ENCODE peak calls at places on chromosomes 2 and 18, in eight cellular contexts. Y is testis, P is GM12865, X is RWPE1, O is natural killer cell, Z is stomach, V is foreskin keratinocyte, E is heart right ventricle. C is an unnamed sample.

GRCh38 chr2:60498176-60499081 is 55.0 kb downstream of the BCL11A start:
- DNase-seq in Y (no peak), P (peak; percentile 18), X (no peak), O (no peak), Z (no peak), V (no peak), E (no peak), C (peak; percentile 17)

GRCh38 chr2:185208261-185208660 is 530.3 kb upstream of the FSIP2 start:
- DNase-seq in Y (no peak), P (peak; percentile 27), X (peak; percentile 8), O (no peak), Z (peak; percentile 29), V (peak; percentile 44), E (no peak), C (peak; percentile 10)

GRCh38 chr2:239033801-239034560 is 186.1 kb downstream of the TWIST2 start:
- DNase-seq in Y (no peak), P (no peak), X (no peak), O (no peak), Z (no peak), V (peak; percentile 13), E (no peak), C (no peak)

GRCh38 chr2:232336241-232336736 is 42.3 kb upstream of the ALPP start:
- DNase-seq in Y (peak; percentile 10), P (no peak), X (no peak), O (no peak), Z (peak; percentile 21), V (no peak), E (no peak), C (no peak)

GRCh38 chr2:189086710-189087109 is 92.9 kb downstream of the COL5A2 start:
- DNase-seq in Y (no peak), P (no peak), X (peak; percentile 2), O (no peak), Z (no peak), V (peak; percentile 58), E (no peak), C (no peak)

GRCh38 chr2:188527110-188527509 is 235.4 kb downstream of the GULP1 start:
- DNase-seq in Y (no peak), P (no peak), X (no peak), O (no peak), Z (no peak), V (no peak), E (no peak), C (no peak)

GRCh38 chr18:79945118-79946042 is 6.1 kb downstream of the SLC66A2 start:
- DNase-seq in Y (peak; percentile 12), P (peak; percentile 54), X (no peak), O (no peak), Z (peak; percentile 20), V (no peak), E (no peak), C (no peak)

GRCh38 chr2:238635637-238636036 is 208.9 kb downstream of the ASB1 start:
- DNase-seq in Y (no peak), P (no peak), X (no peak), O (no peak), Z (no peak), V (no peak), E (no peak), C (no peak)

GRCh38 chr2:182924311-182924710 is 57.9 kb upstream of the FRZB start:
- DNase-seq in Y (no peak), P (no peak), X (no peak), O (no peak), Z (no peak), V (no peak), E (no peak), C (no peak)

DNA sequence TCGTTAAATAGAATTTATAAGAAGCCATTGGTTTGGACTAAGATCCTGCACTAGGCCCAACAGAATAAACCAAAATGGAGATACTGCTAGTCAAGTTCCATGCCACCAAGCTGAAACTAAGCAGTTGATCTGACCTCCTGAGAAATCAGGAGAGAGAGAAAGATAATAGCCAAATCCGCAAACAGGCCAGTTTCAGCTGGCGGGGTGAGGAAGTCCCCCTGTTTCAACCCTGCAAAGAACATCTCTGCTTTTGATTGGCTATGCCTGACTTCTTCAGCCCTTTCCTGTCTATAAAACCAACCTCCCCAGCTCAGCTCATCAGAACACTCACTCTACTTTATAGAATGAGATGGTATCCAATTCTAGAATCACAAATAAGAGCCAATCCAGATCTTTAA is 543.3 kb upstream of the ID2 start:
- DNase-seq in Y (no peak), P (no peak), X (no peak), O (no peak), Z (no peak), V (no peak), E (no peak), C (no peak)
- TF ChIP-seq CTCF in Y (no peak), P (no peak), X (no peak), O (no peak), Z (no peak), V (no peak), E (no peak), C (no peak)

GRCh38 chr2:236974752-236975151 is 110.9 kb upstream of the COPS8 start:
- DNase-seq in Y (no peak), P (peak; percentile 4), X (no peak), O (no peak), Z (no peak), V (no peak), E (no peak), C (no peak)

GRCh38 chr2:236971919-236972381 is 113.7 kb upstream of the COPS8 start:
- DNase-seq in Y (no peak), P (no peak), X (no peak), O (no peak), Z (no peak), V (no peak), E (no peak), C (no peak)

GRCh38 chr2:236974206-236974605 is 111.5 kb upstream of the COPS8 start:
- DNase-seq in Y (no peak), P (no peak), X (no peak), O (no peak), Z (no peak), V (no peak), E (no peak), C (no peak)

GRCh38 chr2:236971131-236971850 is 114.4 kb upstream of the COPS8 start:
- DNase-seq in Y (no peak), P (no peak), X (no peak), O (no peak), Z (peak; percentile 25), V (no peak), E (no peak), C (no peak)

GRCh38 chr2:236972491-236973379 is 113.0 kb upstream of the COPS8 start:
- DNase-seq in Y (no peak), P (no peak), X (peak; percentile 87), O (no peak), Z (no peak), V (peak; percentile 96), E (peak; percentile 44), C (no peak)
- TF ChIP-seq CTCF in Y (no peak), P (no peak), X (no peak), O (no peak), Z (no peak), V (no peak), E (no peak), C (no peak)

GRCh38 chr2:29226375-29226774 is 111.2 kb downstream of the CLIP4 start:
- DNase-seq in Y (no peak), P (no peak), X (no peak), O (no peak), Z (no peak), V (no peak), E (no peak), C (no peak)

GRCh38 chr2:29226808-29227207 is 111.6 kb downstream of the CLIP4 start:
- DNase-seq in Y (no peak), P (no peak), X (no peak), O (no peak), Z (no peak), V (no peak), E (no peak), C (no peak)

GRCh38 chr2:29224693-29225551 is 109.7 kb downstream of the CLIP4 start:
- DNase-seq in Y (no peak), P (no peak), X (no peak), O (no peak), Z (no peak), V (no peak), E (no peak), C (no peak)

GRCh38 chr2:29223851-29224692 is 108.9 kb downstream of the CLIP4 start:
- DNase-seq in Y (peak; percentile 25), P (no peak), X (peak; percentile 65), O (no peak), Z (no peak), V (peak; percentile 86), E (no peak), C (no peak)

GRCh38 chr2:29225814-29226213 is 110.6 kb downstream of the CLIP4 start:
- DNase-seq in Y (no peak), P (no peak), X (no peak), O (no peak), Z (no peak), V (no peak), E (no peak), C (no peak)
- TF ChIP-seq CTCF in Y (no peak), P (no peak), X (no peak), O (no peak), Z (no peak), V (no peak), E (no peak), C (no peak)

GRCh38 chr2:67242456-67242855 is 154.7 kb upstream of the ETAA1 start:
- DNase-seq in Y (no peak), P (no peak), X (no peak), O (no peak), Z (no peak), V (no peak), E (no peak), C (no peak)

GRCh38 chr2:67234443-67234842 is 162.7 kb upstream of the ETAA1 start:
- DNase-seq in Y (no peak), P (no peak), X (peak; percentile 8), O (no peak), Z (no peak), V (peak; percentile 33), E (no peak), C (no peak)

GRCh38 chr2:67241453-67241852 is 155.7 kb upstream of the ETAA1 start:
- DNase-seq in Y (no peak), P (no peak), X (no peak), O (no peak), Z (no peak), V (no peak), E (no peak), C (no peak)

GRCh38 chr2:67240507-67240906 is 156.6 kb upstream of the ETAA1 start:
- DNase-seq in Y (no peak), P (no peak), X (no peak), O (no peak), Z (no peak), V (peak; percentile 33), E (no peak), C (no peak)

GRCh38 chr2:67237288-67237687 is 159.8 kb upstream of the ETAA1 start:
- DNase-seq in Y (no peak), P (no peak), X (no peak), O (no peak), Z (no peak), V (no peak), E (no peak), C (no peak)
- TF ChIP-seq CTCF in Y (no peak), P (no peak), X (no peak), O (no peak), Z (no peak), V (peak; percentile 53), E (no peak), C (no peak)